ENCODE peak calls at places on chromosomes 7 and 10, in four cellular contexts. One of them, this sample, is unnamed.

GRCh38 chr10:101453791-101454718 is 100.1 kb downstream of the BTRC start:
- DNase-seq in body of pancreas: no peak
- DNase-seq in spleen: no peak
- DNase-seq in gastrocnemius medialis: no peak
- DNase-seq in this sample: no peak

GRCh38 chr7:23106491-23106800 is 861 bp downstream of the KLHL7 start:
- DNase-seq in body of pancreas: no peak
- DNase-seq in spleen: no peak
- DNase-seq in gastrocnemius medialis: peak
- DNase-seq in this sample: no peak

GRCh38 chr10:29862926-29863614 is 196.3 kb downstream of the JCAD start:
- DNase-seq in body of pancreas: no peak
- DNase-seq in spleen: no peak
- DNase-seq in gastrocnemius medialis: no peak
- DNase-seq in this sample: peak

GRCh38 chr10:7887417-7887816 is 69.1 kb downstream of the TAF3 start:
- DNase-seq in body of pancreas: no peak
- DNase-seq in spleen: no peak
- DNase-seq in gastrocnemius medialis: no peak
- DNase-seq in this sample: no peak

GRCh38 chr7:69739182-69739581 is 140.9 kb downstream of the AUTS2 start:
- DNase-seq in body of pancreas: peak
- DNase-seq in spleen: no peak
- DNase-seq in gastrocnemius medialis: no peak
- DNase-seq in this sample: no peak

GRCh38 chr7:55517191-55517633 is 55.1 kb downstream of the VOPP1 start:
- DNase-seq in body of pancreas: no peak
- DNase-seq in spleen: no peak
- DNase-seq in gastrocnemius medialis: no peak
- DNase-seq in this sample: no peak

GRCh38 chr10:75531571-75532031 is 100.2 kb downstream of the LRMDA start:
- DNase-seq in body of pancreas: no peak
- DNase-seq in spleen: no peak
- DNase-seq in gastrocnemius medialis: no peak
- DNase-seq in this sample: peak

GRCh38 chr10:58512470-58513188 is at the start of gene BICC1:
- DNase-seq in body of pancreas: peak
- DNase-seq in spleen: peak
- DNase-seq in gastrocnemius medialis: peak
- DNase-seq in this sample: peak

GRCh38 chr7:26308551-26308950 is 16.9 kb downstream of the SNX10 start:
- DNase-seq in body of pancreas: no peak
- DNase-seq in spleen: no peak
- DNase-seq in gastrocnemius medialis: no peak
- DNase-seq in this sample: no peak

GRCh38 chr7:82859106-82859850 is 303.4 kb downstream of the PCLO start:
- DNase-seq in body of pancreas: no peak
- DNase-seq in spleen: no peak
- DNase-seq in gastrocnemius medialis: no peak
- DNase-seq in this sample: no peak

GRCh38 chr10:103598654-103599115 is 105.2 kb downstream of the NEURL1 start:
- DNase-seq in body of pancreas: peak
- DNase-seq in spleen: no peak
- DNase-seq in gastrocnemius medialis: peak
- DNase-seq in this sample: peak

GRCh38 chr7:31036941-31037340 is 15.2 kb upstream of the ADCYAP1R1 start:
- DNase-seq in body of pancreas: no peak
- DNase-seq in spleen: no peak
- DNase-seq in gastrocnemius medialis: no peak
- DNase-seq in this sample: no peak

GRCh38 chr7:149598721-149599308 is 101.2 kb upstream of the ZNF746 start:
- DNase-seq in body of pancreas: no peak
- DNase-seq in spleen: no peak
- DNase-seq in gastrocnemius medialis: no peak
- DNase-seq in this sample: peak

GRCh38 chr10:9302142-9302746 is 1247.8 kb downstream of the GATA3 start:
- DNase-seq in body of pancreas: no peak
- DNase-seq in spleen: no peak
- DNase-seq in gastrocnemius medialis: no peak
- DNase-seq in this sample: no peak

GRCh38 chr7:36794689-36795088 is 70.4 kb upstream of the AOAH start:
- DNase-seq in body of pancreas: peak
- DNase-seq in spleen: no peak
- DNase-seq in gastrocnemius medialis: no peak
- DNase-seq in this sample: no peak

GRCh38 chr7:131546583-131547111 is 9.8 kb downstream of the PODXL start:
- DNase-seq in body of pancreas: no peak
- DNase-seq in spleen: peak
- DNase-seq in gastrocnemius medialis: no peak
- DNase-seq in this sample: no peak

GRCh38 chr7:2826806-2827205 is 17.3 kb downstream of the GNA12 start:
- DNase-seq in body of pancreas: no peak
- DNase-seq in spleen: no peak
- DNase-seq in gastrocnemius medialis: no peak
- DNase-seq in this sample: no peak

GRCh38 chr7:25758559-25758958 is 393.4 kb upstream of the NFE2L3 start:
- DNase-seq in body of pancreas: no peak
- DNase-seq in spleen: no peak
- DNase-seq in gastrocnemius medialis: no peak
- DNase-seq in this sample: no peak

GRCh38 chr7:142496545-142496991 is 238.7 kb upstream of the PRSS58 start:
- DNase-seq in body of pancreas: no peak
- DNase-seq in spleen: no peak
- DNase-seq in gastrocnemius medialis: no peak
- DNase-seq in this sample: peak

GRCh38 chr10:52313350-52314006 is 603 bp upstream of the DKK1 start:
- DNase-seq in body of pancreas: no peak
- DNase-seq in spleen: no peak
- DNase-seq in gastrocnemius medialis: no peak
- DNase-seq in this sample: no peak

GRCh38 chr10:128710795-128711183 is 584.6 kb upstream of the MKI67 start:
- DNase-seq in body of pancreas: no peak
- DNase-seq in spleen: no peak
- DNase-seq in gastrocnemius medialis: no peak
- DNase-seq in this sample: no peak

GRCh38 chr10:52785418-52785817 is 12.8 kb upstream of the MBL2 start:
- DNase-seq in body of pancreas: no peak
- DNase-seq in spleen: no peak
- DNase-seq in gastrocnemius medialis: no peak
- DNase-seq in this sample: no peak

GRCh38 chr10:91536101-91536500 is 96.8 kb downstream of the PPP1R3C start:
- DNase-seq in body of pancreas: no peak
- DNase-seq in spleen: no peak
- DNase-seq in gastrocnemius medialis: no peak
- DNase-seq in this sample: no peak

GRCh38 chr10:24440817-24441790 is 232.2 kb downstream of the KIAA1217 start:
- DNase-seq in body of pancreas: no peak
- DNase-seq in spleen: no peak
- DNase-seq in gastrocnemius medialis: no peak
- DNase-seq in this sample: peak

GRCh38 chr7:113267271-113267670 is 148.9 kb upstream of the SMIM30 start:
- DNase-seq in body of pancreas: no peak
- DNase-seq in spleen: no peak
- DNase-seq in gastrocnemius medialis: no peak
- DNase-seq in this sample: no peak

GRCh38 chr7:49089717-49090116 is 165.4 kb downstream of the CDC14C start:
- DNase-seq in body of pancreas: no peak
- DNase-seq in spleen: no peak
- DNase-seq in gastrocnemius medialis: no peak
- DNase-seq in this sample: no peak

GRCh38 chr10:113524539-113525490 is 28.0 kb upstream of the HABP2 start:
- DNase-seq in body of pancreas: no peak
- DNase-seq in spleen: no peak
- DNase-seq in gastrocnemius medialis: no peak
- DNase-seq in this sample: no peak

GRCh38 chr10:31929986-31930675 is 1.5 kb upstream of the ARHGAP12 start:
- DNase-seq in body of pancreas: no peak
- DNase-seq in spleen: no peak
- DNase-seq in gastrocnemius medialis: no peak
- DNase-seq in this sample: no peak

GRCh38 chr10:31928531-31929259 is at the start of gene ARHGAP12:
- DNase-seq in body of pancreas: peak
- DNase-seq in spleen: peak
- DNase-seq in gastrocnemius medialis: peak
- DNase-seq in this sample: no peak

GRCh38 chr10:31927597-31928530 is 767 bp downstream of the ARHGAP12 start:
- DNase-seq in body of pancreas: peak
- DNase-seq in spleen: peak
- DNase-seq in gastrocnemius medialis: peak
- DNase-seq in this sample: no peak

GRCh38 chr10:31926765-31927596 is 1.6 kb downstream of the ARHGAP12 start:
- DNase-seq in body of pancreas: no peak
- DNase-seq in spleen: no peak
- DNase-seq in gastrocnemius medialis: no peak
- DNase-seq in this sample: no peak

DNA sequence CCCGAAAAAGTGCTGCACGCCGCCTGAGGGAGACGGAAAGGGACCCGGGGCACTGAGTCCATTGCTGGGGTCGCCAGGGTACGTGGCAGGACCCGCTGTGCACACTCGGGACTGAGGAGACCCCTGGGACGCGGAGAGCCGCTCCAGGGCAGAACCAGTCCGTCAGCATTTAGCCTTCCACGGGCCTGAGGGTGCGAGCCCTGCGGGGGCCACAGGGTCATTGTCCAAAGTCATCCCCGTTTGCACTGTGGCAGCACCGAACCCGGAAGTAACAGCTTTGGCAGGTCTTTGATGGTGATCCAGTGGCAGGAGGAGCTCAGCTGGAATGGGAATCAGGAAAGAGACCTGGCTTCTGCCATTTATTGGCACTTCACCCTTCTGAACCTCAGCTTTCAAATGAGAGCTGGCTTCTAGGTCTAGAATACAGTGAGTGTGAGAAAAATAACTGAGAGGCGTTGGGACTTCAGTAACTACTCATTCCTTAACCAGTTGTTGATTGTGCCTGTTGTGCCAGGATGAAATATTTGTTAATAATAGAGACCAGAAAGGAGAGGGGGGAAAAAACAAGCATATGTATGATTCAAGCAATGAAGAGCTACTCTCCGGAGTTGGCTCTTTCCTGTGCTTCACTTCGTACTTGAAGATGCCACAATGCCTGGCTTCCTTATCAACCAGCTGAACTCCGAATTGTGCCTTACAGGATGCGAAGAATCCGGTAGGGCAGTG is 792 bp upstream of the ARHGAP12 start:
- DNase-seq in body of pancreas: peak
- DNase-seq in spleen: peak
- DNase-seq in gastrocnemius medialis: peak
- DNase-seq in this sample: no peak
- TF ChIP-seq POLR2A in body of pancreas: no peak
- TF ChIP-seq POLR2A in spleen: no peak
- TF ChIP-seq POLR2A in gastrocnemius medialis: no peak
- TF ChIP-seq POLR2A in this sample: no peak

GRCh38 chr10:69319911-69320316 is 41.6 kb downstream of the HK1 start:
- DNase-seq in body of pancreas: no peak
- DNase-seq in spleen: peak
- DNase-seq in gastrocnemius medialis: no peak
- DNase-seq in this sample: no peak

GRCh38 chr10:69317175-69318086 is 39.1 kb downstream of the HK1 start:
- DNase-seq in body of pancreas: no peak
- DNase-seq in spleen: peak
- DNase-seq in gastrocnemius medialis: no peak
- DNase-seq in this sample: no peak

GRCh38 chr10:69318997-69319727 is 40.9 kb downstream of the HK1 start:
- DNase-seq in body of pancreas: peak
- DNase-seq in spleen: peak
- DNase-seq in gastrocnemius medialis: peak
- DNase-seq in this sample: no peak

GRCh38 chr10:69316313-69317059 is 38.2 kb downstream of the HK1 start:
- DNase-seq in body of pancreas: no peak
- DNase-seq in spleen: no peak
- DNase-seq in gastrocnemius medialis: no peak
- DNase-seq in this sample: peak

GRCh38 chr10:69318087-69318996 is 40.0 kb downstream of the HK1 start:
- DNase-seq in body of pancreas: peak
- DNase-seq in spleen: peak
- DNase-seq in gastrocnemius medialis: peak
- DNase-seq in this sample: peak
- TF ChIP-seq POLR2A in body of pancreas: peak
- TF ChIP-seq POLR2A in spleen: peak
- TF ChIP-seq POLR2A in gastrocnemius medialis: peak
- TF ChIP-seq POLR2A in this sample: peak

GRCh38 chr10:121351533-121351932 is 246.7 kb downstream of the FGFR2 start:
- DNase-seq in body of pancreas: no peak
- DNase-seq in spleen: no peak
- DNase-seq in gastrocnemius medialis: no peak
- DNase-seq in this sample: no peak

GRCh38 chr10:121357323-121357835 is 240.9 kb downstream of the FGFR2 start:
- DNase-seq in body of pancreas: no peak
- DNase-seq in spleen: no peak
- DNase-seq in gastrocnemius medialis: no peak
- DNase-seq in this sample: no peak

GRCh38 chr10:121356187-121356586 is 242.1 kb downstream of the FGFR2 start:
- DNase-seq in body of pancreas: no peak
- DNase-seq in spleen: no peak
- DNase-seq in gastrocnemius medialis: no peak
- DNase-seq in this sample: no peak

GRCh38 chr10:121352456-121352855 is 245.8 kb downstream of the FGFR2 start:
- DNase-seq in body of pancreas: no peak
- DNase-seq in spleen: no peak
- DNase-seq in gastrocnemius medialis: no peak
- DNase-seq in this sample: no peak

DNA sequence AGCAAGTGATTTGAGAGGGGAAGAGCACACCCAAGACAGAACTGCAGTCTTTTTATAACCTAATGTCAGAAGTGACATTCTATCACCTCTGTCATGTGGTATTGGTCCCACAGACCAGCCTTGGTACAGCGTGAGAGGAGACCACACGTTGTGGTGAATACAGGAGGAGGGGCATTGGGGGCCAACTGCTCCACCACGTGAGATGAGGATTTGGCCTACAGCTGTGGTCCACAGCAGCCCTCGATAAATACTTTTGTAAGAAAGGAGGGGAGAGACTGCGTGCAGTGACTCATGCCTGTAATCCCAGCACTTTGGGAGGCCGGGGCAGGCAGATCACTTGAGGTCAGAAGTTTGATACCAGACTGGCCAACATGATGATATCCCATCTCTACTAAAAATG is 243.1 kb downstream of the FGFR2 start:
- DNase-seq in body of pancreas: no peak
- DNase-seq in spleen: no peak
- DNase-seq in gastrocnemius medialis: no peak
- DNase-seq in this sample: no peak
- TF ChIP-seq POLR2A in body of pancreas: no peak
- TF ChIP-seq POLR2A in spleen: no peak
- TF ChIP-seq POLR2A in gastrocnemius medialis: no peak
- TF ChIP-seq POLR2A in this sample: no peak

DNA sequence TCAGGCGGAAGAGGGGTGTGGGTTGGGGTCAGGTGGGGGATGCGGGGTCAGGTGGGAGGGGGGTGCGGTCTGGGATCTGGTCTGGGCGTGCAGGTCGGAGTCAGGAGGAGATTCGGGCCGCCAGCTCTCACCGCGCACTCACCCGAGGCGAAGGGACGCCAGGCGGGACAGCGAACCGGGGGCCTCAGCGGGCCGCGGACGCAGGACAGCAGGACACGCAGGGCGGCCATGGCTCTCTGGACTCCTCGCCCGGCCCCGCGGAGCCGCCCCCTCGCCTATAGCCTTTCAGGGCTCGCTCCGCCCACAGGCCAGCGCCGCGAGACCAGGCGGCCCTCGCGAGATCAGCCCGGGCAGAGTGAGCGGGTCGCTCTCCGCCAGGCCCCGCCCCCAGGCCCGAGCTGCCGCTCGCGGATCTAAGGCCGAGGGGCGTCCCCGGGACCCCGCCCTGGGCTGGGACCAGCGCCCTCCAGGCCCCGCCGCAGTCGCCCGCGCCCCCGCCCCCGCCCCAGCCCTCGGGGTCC is at the start of gene ECHS1:
- DNase-seq in body of pancreas: peak
- DNase-seq in spleen: peak
- DNase-seq in gastrocnemius medialis: peak
- DNase-seq in this sample: peak
- TF ChIP-seq POLR2A in body of pancreas: peak
- TF ChIP-seq POLR2A in spleen: no peak
- TF ChIP-seq POLR2A in gastrocnemius medialis: peak
- TF ChIP-seq POLR2A in this sample: peak

This sample was measured in H54.